ENCODE peak calls at places on chromosomes 2 and 18, in four cellular contexts. H is choroid plexus epithelial cell, V is lower lobe of right lung, N is fibroblast of lung. Z is an unnamed sample.

GRCh38 chr2:96594701-96595152 is 43.4 kb downstream of the KANSL3 start:
- DNase-seq in V (no peak), H (no peak), N (no peak), Z (no peak)

GRCh38 chr2:100941646-100942240 is 60.3 kb upstream of the RPL31 start:
- DNase-seq in V (no peak), N (peak; percentile 29), H (peak; percentile 36), Z (no peak)

GRCh38 chr18:52152036-52152435 is 188.0 kb upstream of the DCC start:
- DNase-seq in V (no peak), N (no peak), H (peak; percentile 2), Z (no peak)

GRCh38 chr2:100272848-100273329 is 49.4 kb downstream of the LONRF2 start:
- DNase-seq in N (peak; percentile 64), H (no peak), V (no peak), Z (no peak)

GRCh38 chr2:172710584-172711024 is 25.0 kb upstream of the RAPGEF4 start:
- DNase-seq in V (no peak), N (peak; percentile 90), H (peak; percentile 79), Z (no peak)

GRCh38 chr2:226354434-226354833 is 445.2 kb downstream of the IRS1 start:
- DNase-seq in N (no peak), H (peak; percentile 46), V (no peak), Z (no peak)

GRCh38 chr2:11017921-11018320 is 106.2 kb downstream of the KCNF1 start:
- DNase-seq in H (no peak), N (no peak), V (no peak), Z (no peak)

GRCh38 chr2:101893676-101894381 is 97.9 kb upstream of the IL1R2 start:
- DNase-seq in N (peak; percentile 24), V (no peak), H (peak; percentile 70), Z (no peak)

GRCh38 chr2:134457765-134458202 is 203.9 kb downstream of the MGAT5 start:
- DNase-seq in V (peak; percentile 68), N (no peak), H (no peak), Z (no peak)

GRCh38 chr2:95039410-95039809 is 13.9 kb downstream of the MAL start:
- DNase-seq in N (no peak), H (no peak), V (no peak), Z (no peak)

GRCh38 chr18:61893304-61893970 is 630 bp upstream of the RNF152 start:
- DNase-seq in V (peak; percentile 55), H (peak; percentile 55), N (peak; percentile 35), Z (peak; percentile 20)
- TF ChIP-seq CTCF in V (no peak), H (no peak), N (no peak), Z (no peak)

GRCh38 chr2:76281176-76281841 is 570.6 kb upstream of the GCFC2 start:
- DNase-seq in H (no peak), N (no peak), V (no peak), Z (no peak)
- TF ChIP-seq CTCF in H (no peak), N (no peak), V (no peak), Z (no peak)

GRCh38 chr2:239738159-239738558 is 287.0 kb downstream of the NDUFA10 start:
- DNase-seq in H (no peak), N (no peak), V (no peak), Z (no peak)

GRCh38 chr2:239737144-239737463 is 288.0 kb downstream of the NDUFA10 start:
- DNase-seq in V (no peak), H (no peak), N (no peak), Z (no peak)

GRCh38 chr2:239735829-239736357 is 289.2 kb downstream of the NDUFA10 start:
- DNase-seq in H (no peak), N (no peak), V (no peak), Z (no peak)

GRCh38 chr2:239735131-239735828 is 289.9 kb downstream of the NDUFA10 start:
- DNase-seq in H (no peak), N (no peak), V (peak; percentile 29), Z (no peak)

GRCh38 chr2:239736358-239737143 is 288.6 kb downstream of the NDUFA10 start:
- DNase-seq in N (no peak), H (no peak), V (no peak), Z (no peak)
- TF ChIP-seq CTCF in N (no peak), H (no peak), V (no peak), Z (no peak)

DNA sequence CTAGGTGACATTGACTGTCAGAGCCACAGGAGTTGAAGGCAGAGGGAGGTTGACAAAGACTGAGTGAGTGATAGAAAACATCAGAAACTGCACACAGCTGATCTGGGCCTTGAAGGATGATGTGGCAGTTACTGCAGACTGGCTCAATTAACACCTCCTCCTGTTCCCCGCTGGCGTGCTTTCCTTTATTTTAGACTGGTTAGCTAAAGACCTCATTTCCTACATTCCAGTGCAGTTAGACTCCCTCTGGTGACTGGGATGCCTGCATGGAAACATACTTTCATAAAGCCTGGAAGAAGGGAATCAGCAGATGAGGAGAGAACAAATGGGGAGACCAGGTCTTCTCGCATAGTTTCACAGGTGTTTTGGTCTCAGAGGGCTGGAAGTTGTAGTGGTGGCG is 7.1 kb downstream of the TPGS2 start:
- DNase-seq in H (no peak), N (no peak), V (no peak), Z (no peak)
- TF ChIP-seq CTCF in H (no peak), N (no peak), V (no peak), Z (no peak)

DNA sequence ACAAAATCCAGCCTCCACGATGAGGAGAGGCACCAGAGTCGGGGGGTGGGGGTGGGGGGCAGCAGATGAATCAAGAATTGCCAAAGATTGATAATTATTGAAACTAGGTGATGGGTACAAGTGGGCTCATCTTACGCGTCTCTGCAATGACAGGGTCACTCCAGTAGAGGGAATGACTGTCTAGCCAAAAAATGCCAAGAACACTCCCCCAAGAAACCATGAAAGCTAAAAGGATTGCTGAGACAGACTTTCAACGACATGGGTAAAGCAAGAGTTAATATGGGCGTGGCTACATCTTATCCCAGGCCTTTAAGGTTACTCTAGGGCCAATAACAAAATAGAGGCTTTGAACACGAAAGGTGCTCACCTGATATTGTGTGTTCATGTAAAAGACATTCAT is 86.5 kb downstream of the STK39 start:
- DNase-seq in N (peak; percentile 17), V (no peak), H (no peak), Z (no peak)
- TF ChIP-seq CTCF in N (peak; percentile 22), V (no peak), H (peak; percentile 33), Z (no peak)